ENCODE peak calls at places on chromosomes 5 and 9, in four cellular contexts. One of them, this sample, is unnamed.

GRCh38 chr5:152901754-152902153 is 496.7 kb upstream of the NMUR2 start:
- DNase-seq in GM23248: no peak
- DNase-seq in cardiac muscle cell: no peak
- DNase-seq in pancreas: no peak
- DNase-seq in this sample: no peak

GRCh38 chr5:132264546-132265335 is 7.2 kb downstream of the PDLIM4 start:
- DNase-seq in GM23248: peak
- DNase-seq in cardiac muscle cell: no peak
- DNase-seq in pancreas: no peak
- DNase-seq in this sample: no peak

GRCh38 chr9:107569171-107569570 is 79.6 kb upstream of the KLF4 start:
- DNase-seq in GM23248: no peak
- DNase-seq in cardiac muscle cell: no peak
- DNase-seq in pancreas: peak
- DNase-seq in this sample: peak

GRCh38 chr9:98997580-98997979 is 53.9 kb downstream of the COL15A1 start:
- DNase-seq in GM23248: peak
- DNase-seq in cardiac muscle cell: peak
- DNase-seq in pancreas: no peak
- DNase-seq in this sample: no peak

GRCh38 chr9:33211695-33212393 is 28.1 kb upstream of the SPINK4 start:
- DNase-seq in GM23248: no peak
- DNase-seq in cardiac muscle cell: peak
- DNase-seq in pancreas: no peak
- DNase-seq in this sample: peak

GRCh38 chr9:85425153-85425611 is 316.6 kb downstream of the AGTPBP1 start:
- DNase-seq in GM23248: peak
- DNase-seq in cardiac muscle cell: peak
- DNase-seq in pancreas: peak
- DNase-seq in this sample: peak

GRCh38 chr5:150628936-150629485 is 11.4 kb upstream of the SYNPO start:
- DNase-seq in GM23248: no peak
- DNase-seq in cardiac muscle cell: no peak
- DNase-seq in pancreas: no peak
- DNase-seq in this sample: no peak

GRCh38 chr5:76601470-76601869 is 21.7 kb downstream of the F2RL2 start:
- DNase-seq in GM23248: peak
- DNase-seq in cardiac muscle cell: peak
- DNase-seq in pancreas: no peak
- DNase-seq in this sample: no peak

GRCh38 chr9:95057121-95057520 is 260.4 kb downstream of the FANCC start:
- DNase-seq in GM23248: no peak
- DNase-seq in cardiac muscle cell: no peak
- DNase-seq in pancreas: no peak
- DNase-seq in this sample: no peak

GRCh38 chr5:115599924-115600323 is 2.4 kb downstream of the TICAM2 start:
- DNase-seq in GM23248: peak
- DNase-seq in cardiac muscle cell: no peak
- DNase-seq in pancreas: no peak
- DNase-seq in this sample: no peak

GRCh38 chr9:34259315-34259714 is 69.8 kb downstream of the KIF24 start:
- DNase-seq in GM23248: no peak
- DNase-seq in cardiac muscle cell: no peak
- DNase-seq in pancreas: no peak
- DNase-seq in this sample: no peak

GRCh38 chr5:103445426-103446035 is 117.1 kb downstream of the NUDT12 start:
- DNase-seq in GM23248: peak
- DNase-seq in cardiac muscle cell: no peak
- DNase-seq in pancreas: no peak
- DNase-seq in this sample: no peak

GRCh38 chr5:130141689-130142320 is 237.5 kb downstream of the CHSY3 start:
- DNase-seq in GM23248: peak
- DNase-seq in cardiac muscle cell: peak
- DNase-seq in pancreas: no peak
- DNase-seq in this sample: peak

GRCh38 chr5:115170128-115170923 is 618 bp upstream of the TRIM36 start:
- DNase-seq in GM23248: peak
- DNase-seq in cardiac muscle cell: peak
- DNase-seq in pancreas: no peak
- DNase-seq in this sample: no peak

GRCh38 chr9:5784526-5785315 is 48.2 kb downstream of the ERMP1 start:
- DNase-seq in GM23248: no peak
- DNase-seq in cardiac muscle cell: no peak
- DNase-seq in pancreas: no peak
- DNase-seq in this sample: no peak

GRCh38 chr9:87818308-87818707 is 64.4 kb upstream of the SPATA31E1 start:
- DNase-seq in GM23248: no peak
- DNase-seq in cardiac muscle cell: peak
- DNase-seq in pancreas: no peak
- DNase-seq in this sample: no peak

GRCh38 chr9:91809581-91810285 is 140.3 kb downstream of the ROR2 start:
- DNase-seq in GM23248: peak
- DNase-seq in cardiac muscle cell: no peak
- DNase-seq in pancreas: no peak
- DNase-seq in this sample: no peak

GRCh38 chr9:81635526-81636279 is 53.6 kb downstream of the TLE1 start:
- DNase-seq in GM23248: peak
- DNase-seq in cardiac muscle cell: no peak
- DNase-seq in pancreas: no peak
- DNase-seq in this sample: no peak

GRCh38 chr5:128397878-128398277 is 140.2 kb downstream of the FBN2 start:
- DNase-seq in GM23248: no peak
- DNase-seq in cardiac muscle cell: no peak
- DNase-seq in pancreas: no peak
- DNase-seq in this sample: no peak

GRCh38 chr5:112232651-112233050 is 186.4 kb downstream of the EPB41L4A start:
- DNase-seq in GM23248: no peak
- DNase-seq in cardiac muscle cell: no peak
- DNase-seq in pancreas: no peak
- DNase-seq in this sample: peak

GRCh38 chr5:160266752-160267345 is 37.5 kb downstream of the FABP6 start:
- DNase-seq in GM23248: no peak
- DNase-seq in cardiac muscle cell: peak
- DNase-seq in pancreas: no peak
- DNase-seq in this sample: no peak

GRCh38 chr5:21862986-21863385 is 990.2 kb downstream of the CDH12 start:
- DNase-seq in GM23248: no peak
- DNase-seq in cardiac muscle cell: no peak
- DNase-seq in pancreas: no peak
- DNase-seq in this sample: no peak

GRCh38 chr5:171162602-171163001 is 146.4 kb upstream of the TLX3 start:
- DNase-seq in GM23248: peak
- DNase-seq in cardiac muscle cell: peak
- DNase-seq in pancreas: no peak
- DNase-seq in this sample: no peak

GRCh38 chr9:86585422-86586143 is 231.4 kb upstream of the TUT7 start:
- DNase-seq in GM23248: no peak
- DNase-seq in cardiac muscle cell: no peak
- DNase-seq in pancreas: no peak
- DNase-seq in this sample: no peak

GRCh38 chr9:5592904-5593303 is 36.0 kb upstream of the RIC1 start:
- DNase-seq in GM23248: no peak
- DNase-seq in cardiac muscle cell: no peak
- DNase-seq in pancreas: no peak
- DNase-seq in this sample: no peak

GRCh38 chr5:169609716-169610115 is 26.1 kb downstream of the SPDL1 start:
- DNase-seq in GM23248: no peak
- DNase-seq in cardiac muscle cell: no peak
- DNase-seq in pancreas: no peak
- DNase-seq in this sample: no peak
- H3K27ac ChIP-seq in GM23248: no peak
- H3K27ac ChIP-seq in cardiac muscle cell: no peak
- H3K27ac ChIP-seq in pancreas: no peak
- H3K27ac ChIP-seq in this sample: no peak

DNA sequence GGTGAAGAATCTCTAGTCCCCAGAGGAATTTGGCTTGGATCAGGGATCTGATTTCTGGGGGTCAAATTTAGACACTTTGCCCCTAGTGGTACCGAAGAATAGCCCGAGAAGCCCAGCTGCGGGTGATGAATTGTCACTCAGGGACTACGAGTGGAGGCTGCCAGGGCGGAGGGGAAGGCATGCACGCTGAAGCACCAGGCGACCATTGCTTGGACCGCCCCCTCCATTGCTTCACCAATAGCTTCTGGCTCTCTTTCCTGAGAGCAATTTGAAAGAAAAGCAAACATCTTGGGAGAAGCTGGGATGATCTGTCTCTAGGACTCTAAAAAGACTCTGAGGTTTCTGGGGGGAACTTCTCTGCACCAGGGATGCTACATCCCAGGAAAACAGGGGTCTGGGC is 137.6 kb downstream of the CRB2 start:
- DNase-seq in GM23248: no peak
- DNase-seq in cardiac muscle cell: no peak
- DNase-seq in pancreas: no peak
- DNase-seq in this sample: no peak
- H3K27ac ChIP-seq in GM23248: no peak
- H3K27ac ChIP-seq in cardiac muscle cell: no peak
- H3K27ac ChIP-seq in pancreas: no peak
- H3K27ac ChIP-seq in this sample: no peak

DNA sequence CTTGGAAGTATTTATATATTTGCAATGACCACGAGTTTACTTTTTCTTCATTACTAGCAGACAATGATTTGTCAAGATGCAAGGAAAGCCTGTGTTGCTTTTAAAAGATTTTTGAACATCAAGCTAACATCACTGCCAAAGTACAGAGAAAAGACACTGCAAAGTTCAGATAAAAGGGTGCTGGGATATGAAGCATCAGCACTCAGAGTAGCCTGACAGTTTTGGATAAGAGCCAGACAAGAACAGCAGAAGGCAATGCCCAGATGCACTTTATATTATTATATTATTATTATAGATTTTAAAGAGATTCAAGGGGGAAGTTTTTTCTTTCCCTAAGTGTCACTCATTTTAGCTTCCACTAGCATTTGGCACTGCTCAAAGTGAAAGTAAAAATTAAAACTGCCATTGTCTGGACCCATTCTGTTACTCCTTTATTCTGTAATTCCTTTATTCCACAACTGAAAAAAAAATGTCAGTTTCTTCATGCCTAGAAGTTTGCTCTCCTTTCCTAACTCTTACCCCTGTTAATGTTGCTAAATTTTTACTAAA is 240.6 kb downstream of the EFNA5 start:
- DNase-seq in GM23248: peak
- DNase-seq in cardiac muscle cell: peak
- DNase-seq in pancreas: no peak
- DNase-seq in this sample: no peak
- H3K27ac ChIP-seq in GM23248: no peak
- H3K27ac ChIP-seq in cardiac muscle cell: no peak
- H3K27ac ChIP-seq in pancreas: no peak
- H3K27ac ChIP-seq in this sample: no peak

GRCh38 chr5:178786859-178787499 is 56.5 kb upstream of the ZNF354A start:
- DNase-seq in GM23248: peak
- DNase-seq in cardiac muscle cell: no peak
- DNase-seq in pancreas: no peak
- DNase-seq in this sample: no peak

GRCh38 chr5:178784391-178784790 is 53.9 kb upstream of the ZNF354A start:
- DNase-seq in GM23248: no peak
- DNase-seq in cardiac muscle cell: no peak
- DNase-seq in pancreas: no peak
- DNase-seq in this sample: no peak

GRCh38 chr5:178787889-178788288 is 57.4 kb upstream of the ZNF354A start:
- DNase-seq in GM23248: no peak
- DNase-seq in cardiac muscle cell: no peak
- DNase-seq in pancreas: no peak
- DNase-seq in this sample: no peak

GRCh38 chr5:178785999-178786398 is 55.5 kb upstream of the ZNF354A start:
- DNase-seq in GM23248: peak
- DNase-seq in cardiac muscle cell: no peak
- DNase-seq in pancreas: no peak
- DNase-seq in this sample: no peak

GRCh38 chr5:178786424-178786823 is 56.0 kb upstream of the ZNF354A start:
- DNase-seq in GM23248: no peak
- DNase-seq in cardiac muscle cell: no peak
- DNase-seq in pancreas: no peak
- DNase-seq in this sample: no peak
- H3K27ac ChIP-seq in GM23248: peak
- H3K27ac ChIP-seq in cardiac muscle cell: no peak
- H3K27ac ChIP-seq in pancreas: no peak
- H3K27ac ChIP-seq in this sample: no peak

GRCh38 chr9:134338394-134339182 is 12.3 kb downstream of the RXRA start:
- DNase-seq in GM23248: no peak
- DNase-seq in cardiac muscle cell: no peak
- DNase-seq in pancreas: peak
- DNase-seq in this sample: no peak
- H3K27ac ChIP-seq in GM23248: no peak
- H3K27ac ChIP-seq in cardiac muscle cell: peak
- H3K27ac ChIP-seq in pancreas: peak
- H3K27ac ChIP-seq in this sample: peak

DNA sequence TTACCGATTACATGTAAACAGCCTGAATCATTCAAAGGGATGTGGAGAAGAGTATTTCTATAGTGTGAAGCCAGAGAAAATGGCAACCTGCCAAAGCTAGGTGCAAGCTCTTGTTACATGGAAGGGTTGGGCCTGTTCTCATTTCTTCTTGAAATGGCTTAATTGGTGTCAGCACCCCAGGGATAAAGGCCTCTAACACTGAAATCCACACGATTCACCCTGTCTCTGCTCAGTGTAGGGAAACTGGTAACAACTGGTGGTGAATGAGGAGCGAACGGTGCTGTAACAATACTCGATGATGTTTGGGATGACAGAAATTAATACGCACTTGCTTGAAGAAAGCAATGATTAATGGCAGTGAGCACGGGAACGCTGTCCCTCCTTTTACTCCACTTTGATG is 16.2 kb downstream of the PBX3 start:
- DNase-seq in GM23248: no peak
- DNase-seq in cardiac muscle cell: peak
- DNase-seq in pancreas: no peak
- DNase-seq in this sample: no peak
- H3K27ac ChIP-seq in GM23248: no peak
- H3K27ac ChIP-seq in cardiac muscle cell: peak
- H3K27ac ChIP-seq in pancreas: peak
- H3K27ac ChIP-seq in this sample: no peak

DNA sequence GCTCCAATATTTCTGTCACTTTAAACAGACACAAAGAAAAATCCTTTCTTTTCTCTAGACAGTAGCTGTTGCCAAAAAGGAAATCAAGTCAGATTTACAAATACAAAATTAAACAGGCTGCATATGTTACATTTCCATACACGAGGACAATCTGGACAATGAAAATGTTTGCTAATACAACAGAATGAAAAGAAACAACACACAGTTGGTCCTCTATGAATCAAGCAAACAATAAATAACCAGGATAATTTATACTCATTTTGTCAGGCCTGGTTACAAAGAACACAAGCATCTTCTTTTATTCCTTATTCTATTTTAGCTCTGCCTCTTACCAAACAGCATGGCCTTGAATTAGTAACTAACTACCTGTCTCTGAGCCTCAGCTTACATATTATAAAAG is 156.4 kb downstream of the MAPKAP1 start:
- DNase-seq in GM23248: no peak
- DNase-seq in cardiac muscle cell: no peak
- DNase-seq in pancreas: no peak
- DNase-seq in this sample: no peak
- H3K27ac ChIP-seq in GM23248: no peak
- H3K27ac ChIP-seq in cardiac muscle cell: peak
- H3K27ac ChIP-seq in pancreas: no peak
- H3K27ac ChIP-seq in this sample: peak

This sample was measured in transverse colon.